ENCODE peak calls at places on chromosome 19, in nine cellular contexts. U is neural progenitor cell, Q is breast epithelium, C is keratinocyte, Z is left lung, A is cardiac muscle cell, M is A549, W is fibroblast of lung, F is mesendoderm. K is an unnamed sample. For H3K4me1, the result is how much of the 10 kb centered on the place peaks cover.

GRCh38 chr19:7426986-7427385 is 61.8 kb downstream of the PEX11G start:
- DNase-seq in Z (no peak), Q (no peak), A (no peak), U (no peak), M (no peak), F (no peak), W (no peak), C (no peak), K (no peak)

GRCh38 chr19:48554385-48555091 is 2.6 kb downstream of the SULT2B1 start:
- DNase-seq in Q (no peak), F (peak), Z (no peak), C (no peak), U (peak), A (peak), M (peak), W (no peak), K (peak)

GRCh38 chr19:31586282-31586681 is 237.0 kb upstream of the TSHZ3 start:
- DNase-seq in Z (no peak), U (no peak), Q (no peak), M (no peak), W (peak), A (no peak), C (no peak), F (no peak), K (no peak)

GRCh38 chr19:10118960-10119359 is 739 bp downstream of the EIF3G start:
- DNase-seq in A (no peak), F (peak), Q (no peak), C (no peak), Z (no peak), W (no peak), U (no peak), M (no peak), K (no peak)

GRCh38 chr19:38213911-38214625 is 10.0 kb downstream of the DPF1 start:
- DNase-seq in A (peak), M (no peak), F (peak), W (peak), Z (no peak), C (no peak), U (peak), Q (no peak), K (no peak)

GRCh38 chr19:42066075-42066754 is 3.8 kb downstream of the GRIK5 start:
- DNase-seq in A (peak), M (no peak), Q (no peak), C (no peak), W (peak), F (peak), Z (no peak), U (peak), K (no peak)

GRCh38 chr19:38838208-38838985 is 6.8 kb upstream of the ECH1 start:
- DNase-seq in Q (no peak), A (no peak), W (no peak), U (no peak), Z (no peak), C (peak), M (no peak), F (peak), K (no peak)

GRCh38 chr19:54201172-54201701 is 579 bp downstream of the RPS9 start:
- DNase-seq in F (no peak), A (peak), C (no peak), U (no peak), M (no peak), W (no peak), Z (no peak), Q (no peak), K (no peak)

GRCh38 chr19:40165362-40165937 is 25.8 kb upstream of the MAP3K10 start:
- DNase-seq in C (no peak), Q (no peak), M (no peak), U (peak), A (peak), W (peak), Z (peak), F (peak), K (peak)

GRCh38 chr19:41861098-41861768 is 1.2 kb downstream of the RPS19 start:
- DNase-seq in M (no peak), C (no peak), W (no peak), Q (no peak), F (no peak), Z (no peak), U (no peak), A (no peak), K (no peak)

GRCh38 chr19:29098863-29099481 is 114.0 kb downstream of the UQCRFS1 start:
- DNase-seq in C (no peak), M (peak), W (peak), U (no peak), F (no peak), A (peak), Z (peak), Q (no peak), K (no peak)

GRCh38 chr19:10797078-10797477 is 38.9 kb downstream of the TMED1 start:
- DNase-seq in Z (no peak), F (no peak), Q (no peak), A (no peak), U (no peak), W (no peak), C (no peak), M (no peak), K (no peak)

GRCh38 chr19:17061691-17062090 is 13.6 kb downstream of the HAUS8 start:
- DNase-seq in Q (no peak), Z (no peak), U (no peak), M (no peak), C (no peak), F (no peak), W (no peak), A (no peak), K (no peak)

GRCh38 chr19:55086730-55087541 is 11.3 kb downstream of the EPS8L1 start:
- DNase-seq in A (peak), M (no peak), U (peak), Z (peak), Q (peak), W (peak), C (no peak), F (peak), K (peak)

GRCh38 chr19:12788682-12789097 is 2.6 kb upstream of the JUNB start:
- DNase-seq in F (peak), U (peak), Z (peak), M (no peak), A (peak), C (no peak), W (no peak), Q (no peak), K (peak)

GRCh38 chr19:11069451-11070009 is 19.7 kb upstream of the LDLR start:
- DNase-seq in A (no peak), C (no peak), F (peak), U (no peak), Q (no peak), M (no peak), Z (no peak), W (no peak), K (no peak)

GRCh38 chr19:38683393-38684077 is 36.1 kb downstream of the ACTN4 start:
- DNase-seq in Q (peak), M (peak), W (peak), Z (peak), C (peak), U (peak), A (peak), F (peak), K (peak)

GRCh38 chr19:5891938-5892771 is 11.4 kb downstream of the NDUFA11 start:
- DNase-seq in U (peak), W (peak), Q (no peak), Z (no peak), C (no peak), A (peak), M (peak), F (peak), K (no peak)

GRCh38 chr19:51439021-51439465 is 19.2 kb downstream of the SIGLEC8 start:
- DNase-seq in M (no peak), A (peak), U (peak), W (no peak), Z (no peak), Q (no peak), C (no peak), F (peak), K (no peak)

GRCh38 chr19:7705387-7706187 is 3.7 kb upstream of the FCER2 start:
- DNase-seq in F (no peak), W (no peak), C (no peak), Z (peak), M (no peak), U (no peak), Q (no peak), A (no peak), K (no peak)

GRCh38 chr19:38318595-38319142 is 976 bp upstream of the KCNK6 start:
- DNase-seq in W (no peak), Z (no peak), F (no peak), A (peak), U (no peak), M (no peak), Q (no peak), C (no peak), K (no peak)

GRCh38 chr19:47158367-47158791 is 27.7 kb downstream of the SAE1 start:
- DNase-seq in A (no peak), M (no peak), F (no peak), W (no peak), Q (no peak), U (no peak), Z (no peak), C (no peak), K (no peak)

GRCh38 chr19:19860756-19861390 is 4.8 kb upstream of the ZNF253 start:
- DNase-seq in F (peak), Q (no peak), C (no peak), Z (no peak), W (peak), U (peak), M (no peak), A (peak), K (no peak)

GRCh38 chr19:10352764-10353671 is 13.6 kb upstream of the ICAM3 start:
- DNase-seq in M (no peak), A (peak), C (no peak), U (peak), Z (no peak), F (peak), Q (no peak), W (no peak), K (peak)

GRCh38 chr19:42023121-42023942 is 29.3 kb upstream of the ATP1A3 start:
- DNase-seq in Z (no peak), A (peak), W (peak), Q (no peak), M (peak), F (peak), C (no peak), U (peak), K (no peak)

GRCh38 chr19:37999309-38000213 is 92.6 kb downstream of the SIPA1L3 start:
- DNase-seq in M (peak), C (no peak), Z (no peak), A (peak), Q (no peak), F (no peak), W (peak), U (no peak), K (no peak)

GRCh38 chr19:50878851-50879250 is 5.6 kb downstream of the KLK2 start:
- DNase-seq in A (no peak), Z (no peak), Q (no peak), W (no peak), C (no peak), F (no peak), M (no peak), U (no peak), K (no peak)

GRCh38 chr19:39497850-39498261 is 891 bp upstream of the DLL3 start:
- DNase-seq in U (peak), Q (no peak), F (peak), M (no peak), C (no peak), W (peak), A (peak), Z (no peak), K (no peak)

GRCh38 chr19:53865918-53866696 is 1.6 kb upstream of the MYADM start:
- DNase-seq in F (peak), Z (peak), W (peak), U (peak), A (peak), M (peak), C (no peak), Q (no peak), K (peak)

GRCh38 chr19:18097217-18097992 is at the start of gene MAST3:
- DNase-seq in U (peak), C (no peak), F (peak), W (peak), M (peak), Z (peak), A (peak), Q (peak), K (peak)

GRCh38 chr19:36041831-36042230 is 9.2 kb upstream of the CLIP3 start:
- DNase-seq in C (no peak), M (no peak), F (peak), Z (no peak), A (peak), U (peak), W (peak), Q (no peak), K (no peak)

GRCh38 chr19:9828551-9829063 is 889 bp downstream of the UBL5 start:
- DNase-seq in W (no peak), U (no peak), Q (no peak), C (no peak), F (no peak), A (no peak), M (no peak), Z (no peak), K (no peak)

GRCh38 chr19:42280761-42281174 is 11.7 kb downstream of the CIC start:
- DNase-seq in F (peak), A (no peak), Q (no peak), Z (no peak), M (no peak), C (no peak), W (peak), U (peak), K (peak)

GRCh38 chr19:38023661-38024574 is 116.9 kb downstream of the SIPA1L3 start:
- DNase-seq in M (no peak), Q (no peak), A (no peak), W (no peak), F (no peak), C (no peak), U (no peak), Z (no peak), K (no peak)

GRCh38 chr19:18438331-18439024 is 545 bp upstream of the ISYNA1 start:
- DNase-seq in F (peak), Z (no peak), Q (no peak), M (no peak), W (no peak), C (no peak), A (peak), U (peak), K (peak)

GRCh38 chr19:4371898-4372629 is 28.3 kb downstream of the SH3GL1 start:
- DNase-seq in Q (no peak), F (no peak), U (no peak), A (no peak), Z (no peak), M (no peak), W (no peak), C (no peak), K (no peak)
- H3K4me1 ChIP-seq in Q (under half), F (under half), U (under half), A (under half), Z (half or more), M (half or more), W (half or more), C (half or more), K (half or more)

DNA sequence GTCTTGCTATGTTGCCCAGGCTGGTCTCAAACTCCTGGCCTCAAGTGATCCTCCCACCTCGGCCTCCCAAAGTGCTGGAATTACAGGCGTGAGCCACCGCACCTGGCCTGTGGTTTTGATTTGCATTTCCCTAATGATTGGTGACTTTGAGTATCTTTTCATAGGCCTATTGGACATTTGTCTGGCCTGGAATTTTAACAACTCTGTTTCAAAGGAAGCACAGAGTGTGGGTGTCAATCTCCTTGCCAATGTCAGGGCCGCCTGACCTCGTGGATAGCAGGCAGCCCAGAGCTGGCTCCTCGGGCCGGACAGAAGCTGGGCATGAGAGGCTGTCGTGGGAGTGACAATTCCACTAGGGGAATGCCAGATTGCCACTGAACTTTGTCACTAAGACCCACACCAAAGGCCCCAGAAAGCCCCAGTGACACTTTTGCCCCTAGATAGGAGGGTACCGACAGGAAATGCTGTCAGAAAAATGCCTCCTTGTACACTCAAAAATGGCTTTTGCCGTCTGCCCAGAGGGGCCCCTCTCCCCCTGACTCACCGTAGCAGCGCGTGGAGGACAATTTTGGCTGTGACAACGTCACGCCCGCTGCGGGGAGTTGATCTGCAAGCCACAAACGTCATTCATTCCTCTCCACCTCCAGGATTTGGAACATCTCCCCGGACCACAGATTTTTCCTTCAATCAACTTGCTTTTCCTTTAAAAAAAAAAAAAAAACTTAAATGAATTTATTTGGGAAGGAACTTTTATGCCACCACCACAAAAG is 11.7 kb upstream of the ADGRE5 start:
- DNase-seq in M (no peak), Q (no peak), U (no peak), Z (no peak), A (peak), W (peak), F (no peak), C (no peak), K (no peak)
- H3K27ac ChIP-seq in M (no peak), Q (peak), U (no peak), Z (peak), A (peak), W (no peak), F (no peak), C (no peak), K (peak)

GRCh38 chr19:33397536-33398360 is 24.2 kb downstream of the CEBPG start:
- DNase-seq in F (no peak), Z (peak), U (peak), A (no peak), W (no peak), M (no peak), Q (peak), C (no peak), K (no peak)
- H3K4me3 ChIP-seq in F (no peak), Z (no peak), U (no peak), A (no peak), W (no peak), M (no peak), Q (no peak), C (no peak), K (no peak)

GRCh38 chr19:45171211-45171623 is 6.8 kb downstream of the TRAPPC6A start:
- DNase-seq in A (peak), C (no peak), Q (no peak), W (no peak), F (no peak), M (no peak), U (no peak), Z (no peak), K (no peak)
- H3K4me1 ChIP-seq in A (under half), C (under half), Q (under half), W (under half), F (under half), M (under half), U (under half), Z (under half), K (under half)

DNA sequence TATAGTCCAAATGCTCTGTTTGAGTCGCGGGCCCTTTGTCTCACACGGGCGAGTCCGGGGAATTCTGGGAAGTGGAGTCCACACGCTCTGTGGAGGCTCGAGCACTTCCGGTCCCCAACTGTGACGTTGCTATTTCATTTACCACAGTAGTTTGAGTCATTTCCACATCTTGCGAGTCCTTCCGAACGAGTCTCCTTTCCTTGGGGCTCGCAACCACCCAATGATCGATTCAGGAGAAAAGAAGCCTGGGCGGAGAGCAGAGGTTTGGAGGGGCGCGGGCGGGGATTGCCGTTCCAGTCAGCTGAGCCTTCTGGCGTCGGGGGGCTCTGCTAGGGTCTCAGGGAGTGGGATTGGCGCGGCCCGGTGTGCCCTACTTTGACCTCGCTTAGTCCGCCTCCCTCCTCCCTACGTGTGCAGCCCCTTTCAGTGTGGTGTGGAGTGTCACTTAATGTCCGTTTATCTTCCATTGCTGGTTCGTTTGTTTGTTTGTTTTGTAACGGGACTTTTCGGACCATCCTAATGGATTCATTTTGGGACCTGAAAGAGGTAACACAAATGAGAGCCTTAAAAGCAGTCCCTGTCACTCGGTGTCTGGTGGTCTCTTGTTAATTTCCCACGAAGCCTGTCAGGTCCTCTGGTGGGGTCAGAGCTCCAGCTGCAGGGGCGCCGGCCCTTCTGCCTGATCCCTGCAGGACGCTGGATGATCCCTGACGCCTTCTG is at the start of gene ZNF222:
- DNase-seq in Q (peak), M (peak), U (peak), A (peak), Z (peak), W (peak), C (peak), F (peak), K (peak)
- H3K27ac ChIP-seq in Q (peak), M (peak), U (no peak), A (peak), Z (peak), W (peak), C (peak), F (no peak), K (no peak)

DNA sequence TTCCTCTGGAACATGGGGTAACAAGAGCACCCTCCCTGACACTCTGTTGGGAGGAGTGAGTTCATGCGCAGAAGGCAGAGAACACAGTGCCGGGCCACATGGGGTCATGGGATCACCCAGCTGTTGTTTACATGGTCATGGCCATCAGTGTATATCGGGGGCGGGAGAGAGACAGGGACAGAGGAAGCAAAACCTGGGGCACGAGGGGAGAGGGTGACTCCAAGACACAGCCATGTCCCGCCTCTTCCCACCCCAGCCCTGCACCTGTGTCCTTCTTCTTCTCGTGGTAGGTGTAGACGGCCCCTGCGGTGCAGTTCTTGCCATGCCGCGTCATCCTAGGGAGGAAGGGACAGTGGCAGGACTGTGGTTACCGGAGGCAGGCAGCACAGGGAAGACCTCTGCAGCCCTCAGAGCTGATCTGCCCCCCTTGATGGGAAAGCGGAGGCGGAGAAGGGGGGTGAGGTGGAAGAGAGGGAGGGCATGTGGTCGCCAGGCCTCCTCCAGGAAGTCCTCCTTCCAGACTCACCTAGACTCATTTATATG is 19.9 kb downstream of the NOSIP start:
- DNase-seq in A (no peak), M (no peak), F (no peak), U (no peak), W (no peak), Q (no peak), C (no peak), Z (no peak), K (peak)
- H3K4me3 ChIP-seq in A (no peak), M (no peak), F (no peak), U (no peak), W (no peak), Q (no peak), C (no peak), Z (no peak), K (no peak)

GRCh38 chr19:3133793-3134116 is 2.1 kb upstream of the GNA15 start:
- DNase-seq in U (no peak), A (no peak), Q (no peak), F (no peak), Z (no peak), W (no peak), C (no peak), M (no peak), K (no peak)

GRCh38 chr19:3132971-3133792 is 2.7 kb upstream of the GNA15 start:
- DNase-seq in Z (peak), Q (no peak), W (peak), U (no peak), M (no peak), C (no peak), F (no peak), A (peak), K (no peak)

GRCh38 chr19:3129112-3129511 is 6.7 kb upstream of the GNA15 start:
- DNase-seq in M (no peak), W (peak), C (no peak), F (no peak), Z (no peak), Q (no peak), A (peak), U (no peak), K (no peak)

GRCh38 chr19:3135961-3136683 is at the start of gene GNA15:
- DNase-seq in W (no peak), A (no peak), Z (peak), M (no peak), C (peak), F (no peak), Q (peak), U (no peak), K (no peak)

GRCh38 chr19:3131168-3131567 is 4.7 kb upstream of the GNA15 start:
- DNase-seq in Q (no peak), W (no peak), Z (no peak), M (no peak), F (no peak), U (no peak), C (no peak), A (no peak), K (no peak)
- H3K4me1 ChIP-seq in Q (under half), W (under half), Z (under half), M (under half), F (under half), U (under half), C (under half), A (under half), K (under half)

GRCh38 chr19:1018393-1018792 is 2.5 kb downstream of the TMEM259 start:
- DNase-seq in Q (no peak), Z (no peak), C (no peak), W (no peak), A (no peak), F (no peak), U (no peak), M (no peak), K (no peak)
- H3K27ac ChIP-seq in Q (no peak), Z (no peak), C (no peak), W (no peak), A (no peak), F (no peak), U (no peak), M (peak), K (no peak)